ENCODE peak calls at places on chromosomes 6 and 20, in six cellular contexts. Z is AG09309, R is fibroblast of mammary gland, N is WTC11, I is MCF 10A, H is AG04449. S is an unnamed sample.
A peak's percentile ranks its signal among the peaks of the same experiment; 100 is the strongest.

GRCh38 chr20:24769878-24770627 is 179.0 kb upstream of the CST7 start:
- DNase-seq in Z (no peak), R (no peak), N (no peak), I (no peak), H (no peak), S (no peak)

GRCh38 chr6:6788394-6789020 is 200.0 kb downstream of the LY86 start:
- DNase-seq in Z (no peak), R (peak; percentile 29), N (peak; percentile 38), I (peak; percentile 54), H (no peak), S (peak; percentile 49)

GRCh38 chr20:41336711-41337492 is 3.7 kb upstream of the LPIN3 start:
- DNase-seq in Z (no peak), R (no peak), N (no peak), I (no peak), H (no peak), S (no peak)

GRCh38 chr6:125507987-125508655 is 206.4 kb upstream of the HDDC2 start:
- DNase-seq in Z (no peak), R (peak; percentile 43), N (no peak), I (peak; percentile 11), H (no peak), S (no peak)

GRCh38 chr6:113674075-113674474 is 183.1 kb upstream of the MARCKS start:
- DNase-seq in Z (no peak), R (no peak), N (no peak), I (no peak), H (no peak), S (no peak)

GRCh38 chr6:28953039-28953872 is 29.5 kb upstream of the TRIM27 start:
- DNase-seq in Z (no peak), R (peak; percentile 68), N (peak; percentile 63), I (peak; percentile 63), H (peak; percentile 28), S (peak; percentile 68)

GRCh38 chr6:10514049-10514780 is 6.9 kb upstream of the GCNT2 start:
- DNase-seq in Z (no peak), R (no peak), N (no peak), I (no peak), H (no peak), S (no peak)

GRCh38 chr6:115740907-115741306 is 319.8 kb downstream of the FRK start:
- DNase-seq in Z (no peak), R (no peak), N (no peak), I (peak; percentile 13), H (no peak), S (no peak)

GRCh38 chr6:89941031-89941775 is 46.9 kb downstream of the GJA10 start:
- DNase-seq in Z (no peak), R (peak; percentile 28), N (no peak), I (no peak), H (no peak), S (no peak)

GRCh38 chr6:89944181-89944755 is 50.0 kb downstream of the GJA10 start:
- DNase-seq in Z (no peak), R (peak; percentile 38), N (no peak), I (no peak), H (no peak), S (no peak)

GRCh38 chr6:89942601-89943000 is 48.3 kb downstream of the GJA10 start:
- DNase-seq in Z (no peak), R (no peak), N (no peak), I (no peak), H (no peak), S (no peak)

GRCh38 chr6:89941847-89942497 is 47.7 kb downstream of the GJA10 start:
- DNase-seq in Z (no peak), R (no peak), N (no peak), I (no peak), H (no peak), S (no peak)

DNA sequence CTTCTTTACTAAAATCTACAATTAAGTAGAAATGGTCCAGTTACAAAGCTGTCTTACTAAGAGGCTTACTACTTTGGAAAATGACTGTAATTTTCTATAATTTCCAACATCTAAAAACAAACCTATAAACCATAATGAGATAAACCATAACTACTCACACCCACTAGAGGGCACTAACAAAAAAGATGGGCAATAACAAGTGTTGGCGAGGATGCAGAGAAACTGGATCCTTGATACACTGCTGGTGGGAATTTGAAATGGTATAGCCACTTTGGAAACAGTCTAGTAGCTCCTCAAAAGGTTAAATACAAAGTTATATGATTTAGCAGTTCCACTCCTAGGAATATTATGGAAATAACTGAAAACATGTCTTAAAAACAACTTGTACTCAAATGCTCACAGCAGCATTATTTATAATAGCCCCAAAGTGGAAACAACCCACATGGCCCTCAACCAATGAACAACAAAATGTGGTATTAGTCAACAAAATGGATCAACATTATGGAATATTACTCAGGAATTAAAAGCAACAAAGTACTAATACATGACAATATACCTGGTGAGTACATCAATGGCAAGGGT is 50.6 kb downstream of the GJA10 start:
- DNase-seq in Z (no peak), R (peak; percentile 51), N (no peak), I (peak; percentile 28), H (no peak), S (no peak)
- TF ChIP-seq CTCF in Z (peak; percentile 48), R (peak; percentile 58), N (peak; percentile 25), I (peak; percentile 20), H (peak; percentile 21), S (peak; percentile 27)

GRCh38 chr6:41653642-41654432 is 15.6 kb downstream of the MDFI start:
- DNase-seq in Z (no peak), R (no peak), N (no peak), I (no peak), H (no peak), S (no peak)
- TF ChIP-seq CTCF in Z (no peak), R (no peak), N (no peak), I (no peak), H (no peak), S (no peak)

GRCh38 chr20:17648306-17648646 is 33.8 kb downstream of the RRBP1 start:
- DNase-seq in Z (no peak), R (peak; percentile 45), N (no peak), I (no peak), H (no peak), S (no peak)

GRCh38 chr20:17650816-17651760 is 31.0 kb downstream of the RRBP1 start:
- DNase-seq in Z (no peak), R (peak; percentile 78), N (no peak), I (peak; percentile 21), H (no peak), S (peak; percentile 19)

GRCh38 chr20:17650301-17650761 is 31.7 kb downstream of the RRBP1 start:
- DNase-seq in Z (no peak), R (no peak), N (no peak), I (no peak), H (no peak), S (no peak)

GRCh38 chr20:17647391-17648305 is 34.4 kb downstream of the RRBP1 start:
- DNase-seq in Z (no peak), R (no peak), N (no peak), I (no peak), H (no peak), S (no peak)

DNA sequence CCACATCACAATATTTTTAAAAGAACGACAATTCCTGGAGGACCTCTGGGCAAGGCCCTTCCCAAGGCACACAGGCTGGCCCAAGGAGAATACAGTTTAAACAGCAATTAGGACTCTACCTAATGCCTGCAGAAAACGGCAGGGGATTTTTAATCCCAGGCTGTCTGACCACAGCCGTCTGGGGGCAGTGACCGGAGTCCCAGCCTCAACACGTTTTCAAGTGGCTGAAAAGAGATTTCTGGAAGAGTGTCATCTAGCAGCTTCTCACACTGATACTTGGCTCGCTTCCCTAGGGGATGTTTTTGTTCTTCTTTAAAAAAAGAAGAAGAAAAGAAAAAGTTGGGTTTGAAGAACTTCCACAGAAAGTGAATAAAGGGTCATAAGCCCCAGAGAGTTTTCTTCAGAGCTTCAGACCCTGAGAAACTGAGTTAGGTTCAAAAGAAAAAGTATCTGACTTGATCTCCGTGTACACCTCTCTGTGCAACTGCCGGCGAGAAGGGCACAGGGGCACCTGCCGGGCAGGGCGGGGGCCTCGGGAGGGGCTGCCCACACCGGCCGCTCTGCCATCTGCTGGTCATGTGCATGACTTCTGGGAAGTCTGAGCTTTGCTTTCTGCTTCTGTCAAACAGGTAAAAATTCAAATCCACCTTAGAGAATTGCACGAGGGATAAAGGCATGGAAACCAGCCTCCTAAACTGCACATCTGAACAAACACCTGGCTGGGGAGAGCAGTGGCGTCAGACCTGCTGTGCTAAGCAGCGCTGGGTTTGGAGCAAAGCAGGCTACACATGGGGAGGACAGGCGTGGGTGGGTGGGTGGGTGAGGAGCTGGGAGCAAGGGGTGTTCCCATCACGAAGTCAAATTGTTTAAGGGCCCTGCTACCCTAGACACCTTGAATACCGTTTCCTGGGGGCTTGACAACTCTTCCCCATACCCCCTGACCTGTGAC is 33.0 kb downstream of the RRBP1 start:
- DNase-seq in Z (no peak), R (no peak), N (peak; percentile 41), I (no peak), H (no peak), S (peak; percentile 71)
- TF ChIP-seq CTCF in Z (peak; percentile 42), R (peak; percentile 19), N (peak; percentile 17), I (peak; percentile 26), H (no peak), S (peak; percentile 24)

GRCh38 chr6:122947355-122947754 is 48.7 kb upstream of the CLVS2 start:
- DNase-seq in Z (no peak), R (peak; percentile 26), N (peak; percentile 32), I (peak; percentile 47), H (no peak), S (peak; percentile 5)
- TF ChIP-seq CTCF in Z (no peak), R (peak; percentile 56), N (no peak), I (peak; percentile 59), H (no peak), S (peak; percentile 39)

GRCh38 chr6:27312950-27313271 is 838 bp upstream of the POM121L2 start:
- DNase-seq in Z (no peak), R (no peak), N (no peak), I (no peak), H (no peak), S (no peak)

GRCh38 chr6:27311806-27312145 is 297 bp downstream of the POM121L2 start:
- DNase-seq in Z (no peak), R (no peak), N (peak; percentile 44), I (no peak), H (no peak), S (no peak)

GRCh38 chr6:27314046-27314445 is 2.0 kb upstream of the POM121L2 start:
- DNase-seq in Z (no peak), R (no peak), N (no peak), I (no peak), H (no peak), S (no peak)

DNA sequence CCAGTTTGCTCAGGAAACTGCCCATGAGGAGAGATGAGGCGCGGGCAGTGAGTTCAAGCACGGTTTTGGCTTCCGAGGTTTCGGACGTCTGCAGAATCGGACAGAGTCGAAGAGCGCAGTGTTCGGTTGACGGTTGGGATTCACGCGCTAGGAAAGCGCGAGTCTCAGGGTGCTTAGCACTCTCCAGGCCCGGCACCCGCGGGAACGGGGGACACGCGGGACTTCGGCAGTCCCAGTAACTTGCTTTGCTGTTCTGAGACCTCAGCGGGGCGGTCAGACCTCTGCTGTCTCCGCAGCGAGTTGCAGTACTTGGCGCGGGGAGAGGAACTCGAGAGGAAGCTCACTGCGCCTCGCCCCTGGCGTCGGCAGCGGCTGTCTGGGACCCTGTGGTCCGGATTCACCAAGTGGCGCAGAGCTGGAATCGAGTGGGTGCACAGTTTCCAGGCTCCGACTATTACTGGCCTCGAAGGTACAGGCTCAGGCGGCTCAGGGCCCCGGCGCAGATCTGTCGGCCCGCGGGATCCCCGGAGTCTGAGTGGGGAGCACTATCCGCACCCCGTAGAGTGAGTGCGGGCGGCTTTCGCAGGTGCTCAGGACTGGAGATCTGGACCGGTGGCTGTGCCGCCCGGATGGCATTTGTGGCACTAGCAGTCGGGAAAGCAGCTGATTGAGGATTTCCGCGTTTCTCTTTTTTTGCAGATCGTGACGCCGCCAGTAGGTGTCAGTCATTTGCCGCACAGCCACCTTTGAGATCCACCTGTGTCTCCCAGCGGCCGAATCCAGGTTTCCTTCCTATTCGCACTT is at the start of gene POM121L2:
- DNase-seq in Z (no peak), R (peak; percentile 54), N (peak; percentile 84), I (peak; percentile 84), H (no peak), S (peak; percentile 82)
- TF ChIP-seq CTCF in Z (peak; percentile 65), R (peak; percentile 65), N (peak; percentile 66), I (peak; percentile 87), H (peak; percentile 50), S (peak; percentile 77)